ENCODE peak calls at places on chromosomes 7 and 10, in six cellular contexts. X is coronary artery, A is upper lobe of right lung, D is IMR-90, Z is NB4, H is astrocyte of the spinal cord. C is an unnamed sample.

GRCh38 chr10:3701490-3701889 is 83.5 kb downstream of the KLF6 start:
- DNase-seq in D (no peak), Z (no peak), A (no peak), X (no peak), H (no peak), C (no peak)

GRCh38 chr10:92291921-92292860 is 1.2 kb downstream of the MARCHF5 start:
- DNase-seq in Z (peak; percentile 79), A (peak; percentile 69), X (peak; percentile 77), D (peak; percentile 57), H (peak; percentile 53), C (peak; percentile 73)

GRCh38 chr7:102061354-102061945 is 225.2 kb upstream of the SH2B2 start:
- DNase-seq in H (no peak), A (peak; percentile 48), X (no peak), D (no peak), Z (no peak), C (no peak)

GRCh38 chr10:7410306-7410799 is 481 bp downstream of the SFMBT2 start:
- DNase-seq in Z (peak; percentile 47), H (no peak), A (peak; percentile 75), X (no peak), D (peak; percentile 10), C (no peak)

GRCh38 chr10:120480065-120480600 is 23.1 kb downstream of the PLPP4 start:
- DNase-seq in X (peak; percentile 19), Z (no peak), H (no peak), D (no peak), A (no peak), C (peak; percentile 53)

GRCh38 chr10:6062101-6062771 is at the start of gene IL2RA:
- DNase-seq in A (no peak), X (peak; percentile 72), Z (no peak), D (no peak), H (no peak), C (no peak)

GRCh38 chr7:139825666-139826290 is 3.3 kb upstream of the TBXAS1 start:
- DNase-seq in Z (peak; percentile 28), H (peak; percentile 65), X (no peak), A (no peak), D (peak; percentile 81), C (peak; percentile 43)

GRCh38 chr7:138865843-138866242 is 67.8 kb upstream of the ATP6V0A4 start:
- DNase-seq in D (no peak), X (no peak), A (no peak), Z (peak; percentile 71), H (no peak), C (peak; percentile 46)

GRCh38 chr10:3172081-3172445 is 519 bp downstream of the PITRM1 start:
- DNase-seq in A (peak; percentile 69), X (no peak), D (peak; percentile 78), Z (no peak), H (peak; percentile 84), C (peak; percentile 69)

GRCh38 chr10:100972115-100972903 is 3.0 kb downstream of the SEMA4G start:
- DNase-seq in H (no peak), X (peak; percentile 31), D (no peak), A (no peak), Z (no peak), C (no peak)

GRCh38 chr7:81583882-81584533 is 185.8 kb downstream of the HGF start:
- DNase-seq in X (no peak), Z (peak; percentile 44), D (no peak), A (no peak), H (no peak), C (peak; percentile 57)

GRCh38 chr10:18438356-18439126 is 212.8 kb downstream of the NSUN6 start:
- DNase-seq in Z (no peak), D (no peak), A (no peak), H (no peak), X (no peak), C (no peak)

GRCh38 chr10:85791846-85792532 is 574.6 kb downstream of the GRID1 start:
- DNase-seq in A (no peak), H (peak; percentile 1), D (no peak), X (no peak), Z (peak; percentile 15), C (peak; percentile 8)

GRCh38 chr10:97321032-97321806 is 2.1 kb downstream of the FRAT1 start:
- DNase-seq in X (no peak), H (no peak), A (peak; percentile 73), Z (peak; percentile 62), D (no peak), C (no peak)

GRCh38 chr7:75870557-75870956 is 8.3 kb upstream of the RHBDD2 start:
- DNase-seq in H (no peak), Z (no peak), D (no peak), A (no peak), X (no peak), C (no peak)

GRCh38 chr7:155166673-155167370 is 96.7 kb downstream of the HTR5A start:
- DNase-seq in X (no peak), A (no peak), Z (peak; percentile 96), D (peak; percentile 46), H (peak; percentile 92), C (no peak)

GRCh38 chr7:44477063-44477830 is 13.2 kb downstream of the NUDCD3 start:
- DNase-seq in D (peak; percentile 83), H (peak; percentile 77), X (no peak), A (no peak), Z (peak; percentile 88), C (peak; percentile 87)

GRCh38 chr7:100413889-100414288 is 14.6 kb downstream of the ZCWPW1 start:
- DNase-seq in H (no peak), D (no peak), Z (no peak), X (no peak), A (no peak), C (no peak)
- TF ChIP-seq CTCF in H (no peak), D (no peak), Z (no peak), X (no peak), A (no peak), C (no peak)

DNA sequence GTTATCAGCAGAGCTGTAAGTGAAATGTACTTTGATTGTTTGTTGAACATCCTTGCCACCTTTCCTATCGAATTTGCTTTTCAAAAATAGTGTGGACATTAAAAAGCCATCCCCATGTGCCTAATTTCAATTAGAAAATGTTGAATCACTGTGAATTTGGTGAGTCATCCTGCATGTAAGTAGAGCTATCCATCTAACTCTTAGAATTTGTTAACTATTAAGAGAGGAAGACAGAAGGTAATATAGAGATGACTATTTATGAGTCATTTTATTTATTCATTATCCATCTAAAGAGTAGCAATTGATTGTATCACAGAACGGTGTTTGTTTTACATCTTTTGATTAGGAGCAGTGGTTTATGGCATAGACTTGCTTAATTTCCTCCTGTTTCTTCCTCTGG is 154.7 kb downstream of the MGMT start:
- DNase-seq in X (no peak), D (peak; percentile 27), A (no peak), H (no peak), Z (no peak), C (no peak)
- H3K4me3 ChIP-seq in X (no peak overlapping the region), D (no peak overlapping the region), A (no peak overlapping the region), H (no peak overlapping the region), Z (no peak overlapping the region), C (no peak overlapping the region)

GRCh38 chr7:95478139-95479037 is 7.4 kb upstream of the ASB4 start:
- DNase-seq in Z (peak; percentile 35), A (no peak), H (peak; percentile 61), X (no peak), D (peak; percentile 30), C (peak; percentile 73)
- TF ChIP-seq CTCF in Z (no peak), A (peak; percentile 48), H (peak; percentile 55), X (peak; percentile 13), D (peak; percentile 35), C (peak; percentile 66)

GRCh38 chr10:26423722-26424121 is 14.4 kb upstream of the APBB1IP start:
- DNase-seq in H (no peak), D (no peak), X (no peak), A (no peak), Z (peak; percentile 10), C (no peak)
- H3K4me3 ChIP-seq in H (no peak overlapping the region), D (no peak overlapping the region), X (no peak overlapping the region), A (no peak overlapping the region), Z (no peak overlapping the region), C (no peak overlapping the region)

GRCh38 chr10:115572740-115573455 is 479.7 kb downstream of the ATRNL1 start:
- DNase-seq in D (no peak), X (no peak), A (no peak), H (no peak), Z (peak; percentile 15), C (no peak)
- TF ChIP-seq CTCF in D (no peak), X (no peak), A (peak; percentile 10), H (peak; percentile 26), Z (peak; percentile 57), C (peak; percentile 50)

GRCh38 chr7:106062006-106062405 is 50.1 kb downstream of the SYPL1 start:
- DNase-seq in D (no peak), H (no peak), Z (no peak), A (no peak), X (no peak), C (no peak)
- H3K4me3 ChIP-seq in D (no peak overlapping the region), H (no peak overlapping the region), Z (no peak overlapping the region), A (no peak overlapping the region), X (no peak overlapping the region), C (no peak overlapping the region)

GRCh38 chr10:12902135-12902572 is 99.4 kb downstream of the CCDC3 start:
- DNase-seq in X (no peak), A (no peak), Z (peak; percentile 56), D (peak; percentile 64), H (peak; percentile 63), C (peak; percentile 82)
- TF ChIP-seq CTCF in X (peak; percentile 60), A (peak; percentile 84), Z (peak; percentile 51), D (peak; percentile 81), H (peak; percentile 79), C (peak; percentile 94)

GRCh38 chr7:30870821-30871518 is 40.7 kb upstream of the AQP1 start:
- DNase-seq in D (no peak), Z (no peak), H (no peak), X (no peak), A (no peak), C (no peak)

GRCh38 chr7:30871655-30872054 is 40.0 kb upstream of the AQP1 start:
- DNase-seq in Z (no peak), H (no peak), A (no peak), X (no peak), D (no peak), C (no peak)

GRCh38 chr7:30869794-30870491 is 41.7 kb upstream of the AQP1 start:
- DNase-seq in D (peak; percentile 22), A (no peak), Z (no peak), H (no peak), X (no peak), C (peak; percentile 33)

GRCh38 chr7:30874656-30875317 is 36.9 kb upstream of the AQP1 start:
- DNase-seq in X (no peak), H (no peak), A (no peak), Z (no peak), D (no peak), C (no peak)

DNA sequence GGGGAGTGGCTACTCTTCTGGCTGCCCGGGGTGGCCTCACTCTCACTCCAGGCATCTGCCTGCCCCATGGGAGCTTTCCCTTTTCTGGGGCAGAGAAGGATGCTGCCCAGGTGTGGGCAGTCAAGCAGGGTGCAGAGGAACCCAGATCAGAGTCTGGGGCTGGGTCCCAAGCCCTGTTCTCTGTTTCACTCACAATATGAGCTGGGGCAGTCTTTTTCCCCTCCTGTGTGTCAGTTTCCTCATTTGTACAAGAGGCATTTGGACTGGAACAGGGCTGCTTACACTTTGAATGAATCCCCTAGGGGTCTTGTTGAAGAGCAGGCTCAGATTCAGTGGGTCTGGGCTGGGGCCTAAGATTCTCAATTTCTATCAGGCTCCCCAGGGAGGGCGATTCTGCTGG is 38.4 kb upstream of the AQP1 start:
- DNase-seq in A (no peak), Z (no peak), H (no peak), X (no peak), D (no peak), C (no peak)
- H3K4me3 ChIP-seq in A (no peak overlapping the region), Z (no peak overlapping the region), H (no peak overlapping the region), X (no peak overlapping the region), D (no peak overlapping the region), C (no peak overlapping the region)

C was measured in choroid plexus epithelial cell.